ENCODE peak calls at places on chromosomes 6 and 20, in nine cellular contexts. One of them, this sample, is unnamed.

GRCh38 chr6:42045538-42046460 is 4.5 kb upstream of the TAF8 start:
- DNase-seq in stimulated activated CD4-positive, alpha-beta T cell treated with anti-CD3 and anti-CD28 coated beads, Interleukin-4, amount 100 ng/mL, for 1 hour: peak
- DNase-seq in activated gamma-delta T cell treated with Interleukin-2 at 50 U/mL for 16 hours: peak
- DNase-seq in GM04504: peak
- DNase-seq in psoas muscle: peak
- DNase-seq in HT-29: peak
- DNase-seq in aorta: peak
- DNase-seq in activated T-cell treated with anti-CD3 and anti-CD28 coated beads for 1 hour: peak
- DNase-seq in retinal pigment epithelial cell: peak
- DNase-seq in this sample: peak

GRCh38 chr20:46350201-46350985 is 42.1 kb upstream of the CDH22 start:
- DNase-seq in psoas muscle: no peak
- DNase-seq in aorta: no peak
- DNase-seq in HT-29: no peak
- DNase-seq in activated gamma-delta T cell treated with Interleukin-2 at 50 U/mL for 16 hours: no peak
- DNase-seq in activated T-cell treated with anti-CD3 and anti-CD28 coated beads for 1 hour: no peak
- DNase-seq in GM04504: peak
- DNase-seq in retinal pigment epithelial cell: peak
- DNase-seq in stimulated activated CD4-positive, alpha-beta T cell treated with anti-CD3 and anti-CD28 coated beads, Interleukin-4, amount 100 ng/mL, for 1 hour: no peak
- DNase-seq in this sample: no peak

GRCh38 chr20:47241345-47241781 is 115.1 kb downstream of the ZMYND8 start:
- DNase-seq in activated gamma-delta T cell treated with Interleukin-2 at 50 U/mL for 16 hours: no peak
- DNase-seq in stimulated activated CD4-positive, alpha-beta T cell treated with anti-CD3 and anti-CD28 coated beads, Interleukin-4, amount 100 ng/mL, for 1 hour: no peak
- DNase-seq in retinal pigment epithelial cell: no peak
- DNase-seq in aorta: no peak
- DNase-seq in psoas muscle: no peak
- DNase-seq in GM04504: peak
- DNase-seq in HT-29: no peak
- DNase-seq in activated T-cell treated with anti-CD3 and anti-CD28 coated beads for 1 hour: no peak
- DNase-seq in this sample: no peak

GRCh38 chr20:47066484-47067270 is 172.0 kb downstream of the EYA2 start:
- DNase-seq in stimulated activated CD4-positive, alpha-beta T cell treated with anti-CD3 and anti-CD28 coated beads, Interleukin-4, amount 100 ng/mL, for 1 hour: no peak
- DNase-seq in activated gamma-delta T cell treated with Interleukin-2 at 50 U/mL for 16 hours: no peak
- DNase-seq in psoas muscle: no peak
- DNase-seq in retinal pigment epithelial cell: no peak
- DNase-seq in GM04504: no peak
- DNase-seq in activated T-cell treated with anti-CD3 and anti-CD28 coated beads for 1 hour: no peak
- DNase-seq in aorta: no peak
- DNase-seq in HT-29: no peak
- DNase-seq in this sample: no peak

GRCh38 chr20:53786071-53786444 is 192.4 kb upstream of the ZNF217 start:
- DNase-seq in retinal pigment epithelial cell: no peak
- DNase-seq in GM04504: no peak
- DNase-seq in stimulated activated CD4-positive, alpha-beta T cell treated with anti-CD3 and anti-CD28 coated beads, Interleukin-4, amount 100 ng/mL, for 1 hour: no peak
- DNase-seq in psoas muscle: no peak
- DNase-seq in aorta: no peak
- DNase-seq in activated T-cell treated with anti-CD3 and anti-CD28 coated beads for 1 hour: no peak
- DNase-seq in HT-29: no peak
- DNase-seq in activated gamma-delta T cell treated with Interleukin-2 at 50 U/mL for 16 hours: no peak
- DNase-seq in this sample: no peak

GRCh38 chr20:3651204-3651970 is 11.8 kb downstream of the GFRA4 start:
- DNase-seq in retinal pigment epithelial cell: no peak
- DNase-seq in HT-29: no peak
- DNase-seq in GM04504: no peak
- DNase-seq in stimulated activated CD4-positive, alpha-beta T cell treated with anti-CD3 and anti-CD28 coated beads, Interleukin-4, amount 100 ng/mL, for 1 hour: no peak
- DNase-seq in activated gamma-delta T cell treated with Interleukin-2 at 50 U/mL for 16 hours: no peak
- DNase-seq in activated T-cell treated with anti-CD3 and anti-CD28 coated beads for 1 hour: no peak
- DNase-seq in psoas muscle: no peak
- DNase-seq in aorta: no peak
- DNase-seq in this sample: no peak

GRCh38 chr6:2378046-2378657 is 132.7 kb upstream of the GMDS start:
- DNase-seq in GM04504: no peak
- DNase-seq in activated T-cell treated with anti-CD3 and anti-CD28 coated beads for 1 hour: no peak
- DNase-seq in activated gamma-delta T cell treated with Interleukin-2 at 50 U/mL for 16 hours: no peak
- DNase-seq in HT-29: peak
- DNase-seq in aorta: no peak
- DNase-seq in retinal pigment epithelial cell: no peak
- DNase-seq in psoas muscle: no peak
- DNase-seq in stimulated activated CD4-positive, alpha-beta T cell treated with anti-CD3 and anti-CD28 coated beads, Interleukin-4, amount 100 ng/mL, for 1 hour: no peak
- DNase-seq in this sample: no peak

GRCh38 chr6:85594197-85594930 is 706 bp upstream of the SNX14 start:
- DNase-seq in activated gamma-delta T cell treated with Interleukin-2 at 50 U/mL for 16 hours: no peak
- DNase-seq in GM04504: peak
- DNase-seq in stimulated activated CD4-positive, alpha-beta T cell treated with anti-CD3 and anti-CD28 coated beads, Interleukin-4, amount 100 ng/mL, for 1 hour: peak
- DNase-seq in HT-29: peak
- DNase-seq in retinal pigment epithelial cell: no peak
- DNase-seq in activated T-cell treated with anti-CD3 and anti-CD28 coated beads for 1 hour: no peak
- DNase-seq in psoas muscle: no peak
- DNase-seq in aorta: no peak
- DNase-seq in this sample: peak

GRCh38 chr20:51400051-51400926 is 142.2 kb downstream of the NFATC2 start:
- DNase-seq in HT-29: no peak
- DNase-seq in aorta: no peak
- DNase-seq in GM04504: no peak
- DNase-seq in activated gamma-delta T cell treated with Interleukin-2 at 50 U/mL for 16 hours: peak
- DNase-seq in psoas muscle: no peak
- DNase-seq in activated T-cell treated with anti-CD3 and anti-CD28 coated beads for 1 hour: peak
- DNase-seq in stimulated activated CD4-positive, alpha-beta T cell treated with anti-CD3 and anti-CD28 coated beads, Interleukin-4, amount 100 ng/mL, for 1 hour: peak
- DNase-seq in retinal pigment epithelial cell: no peak
- DNase-seq in this sample: peak

GRCh38 chr6:160270347-160270746 is 11.7 kb upstream of the SLC22A2 start:
- DNase-seq in aorta: no peak
- DNase-seq in GM04504: no peak
- DNase-seq in retinal pigment epithelial cell: no peak
- DNase-seq in HT-29: no peak
- DNase-seq in activated gamma-delta T cell treated with Interleukin-2 at 50 U/mL for 16 hours: no peak
- DNase-seq in psoas muscle: no peak
- DNase-seq in stimulated activated CD4-positive, alpha-beta T cell treated with anti-CD3 and anti-CD28 coated beads, Interleukin-4, amount 100 ng/mL, for 1 hour: no peak
- DNase-seq in activated T-cell treated with anti-CD3 and anti-CD28 coated beads for 1 hour: no peak
- DNase-seq in this sample: no peak

GRCh38 chr20:22320245-22320915 is 264.0 kb downstream of the FOXA2 start:
- DNase-seq in activated gamma-delta T cell treated with Interleukin-2 at 50 U/mL for 16 hours: no peak
- DNase-seq in aorta: no peak
- DNase-seq in GM04504: no peak
- DNase-seq in psoas muscle: no peak
- DNase-seq in HT-29: no peak
- DNase-seq in stimulated activated CD4-positive, alpha-beta T cell treated with anti-CD3 and anti-CD28 coated beads, Interleukin-4, amount 100 ng/mL, for 1 hour: no peak
- DNase-seq in activated T-cell treated with anti-CD3 and anti-CD28 coated beads for 1 hour: no peak
- DNase-seq in retinal pigment epithelial cell: no peak
- DNase-seq in this sample: no peak

GRCh38 chr6:3277851-3278416 is 19.2 kb downstream of the PSMG4 start:
- DNase-seq in stimulated activated CD4-positive, alpha-beta T cell treated with anti-CD3 and anti-CD28 coated beads, Interleukin-4, amount 100 ng/mL, for 1 hour: no peak
- DNase-seq in GM04504: no peak
- DNase-seq in HT-29: no peak
- DNase-seq in aorta: peak
- DNase-seq in activated T-cell treated with anti-CD3 and anti-CD28 coated beads for 1 hour: no peak
- DNase-seq in activated gamma-delta T cell treated with Interleukin-2 at 50 U/mL for 16 hours: no peak
- DNase-seq in retinal pigment epithelial cell: no peak
- DNase-seq in psoas muscle: no peak
- DNase-seq in this sample: no peak

GRCh38 chr6:47348316-47348863 is 38.7 kb upstream of the TNFRSF21 start:
- DNase-seq in HT-29: no peak
- DNase-seq in retinal pigment epithelial cell: no peak
- DNase-seq in activated T-cell treated with anti-CD3 and anti-CD28 coated beads for 1 hour: no peak
- DNase-seq in GM04504: no peak
- DNase-seq in stimulated activated CD4-positive, alpha-beta T cell treated with anti-CD3 and anti-CD28 coated beads, Interleukin-4, amount 100 ng/mL, for 1 hour: no peak
- DNase-seq in psoas muscle: no peak
- DNase-seq in aorta: no peak
- DNase-seq in activated gamma-delta T cell treated with Interleukin-2 at 50 U/mL for 16 hours: no peak
- DNase-seq in this sample: no peak

GRCh38 chr6:154951400-154952200 is 43.5 kb upstream of the TIAM2 start:
- DNase-seq in activated T-cell treated with anti-CD3 and anti-CD28 coated beads for 1 hour: no peak
- DNase-seq in GM04504: no peak
- DNase-seq in psoas muscle: no peak
- DNase-seq in aorta: no peak
- DNase-seq in retinal pigment epithelial cell: no peak
- DNase-seq in stimulated activated CD4-positive, alpha-beta T cell treated with anti-CD3 and anti-CD28 coated beads, Interleukin-4, amount 100 ng/mL, for 1 hour: no peak
- DNase-seq in HT-29: peak
- DNase-seq in activated gamma-delta T cell treated with Interleukin-2 at 50 U/mL for 16 hours: peak
- DNase-seq in this sample: no peak

GRCh38 chr6:142478117-142478516 is 176.3 kb downstream of the ADGRG6 start:
- DNase-seq in stimulated activated CD4-positive, alpha-beta T cell treated with anti-CD3 and anti-CD28 coated beads, Interleukin-4, amount 100 ng/mL, for 1 hour: peak
- DNase-seq in HT-29: peak
- DNase-seq in aorta: no peak
- DNase-seq in GM04504: no peak
- DNase-seq in psoas muscle: no peak
- DNase-seq in activated gamma-delta T cell treated with Interleukin-2 at 50 U/mL for 16 hours: no peak
- DNase-seq in activated T-cell treated with anti-CD3 and anti-CD28 coated beads for 1 hour: no peak
- DNase-seq in retinal pigment epithelial cell: no peak
- DNase-seq in this sample: no peak

GRCh38 chr20:36998652-36999051 is 47.1 kb upstream of the SAMHD1 start:
- DNase-seq in aorta: no peak
- DNase-seq in psoas muscle: no peak
- DNase-seq in activated T-cell treated with anti-CD3 and anti-CD28 coated beads for 1 hour: no peak
- DNase-seq in GM04504: no peak
- DNase-seq in retinal pigment epithelial cell: no peak
- DNase-seq in activated gamma-delta T cell treated with Interleukin-2 at 50 U/mL for 16 hours: no peak
- DNase-seq in stimulated activated CD4-positive, alpha-beta T cell treated with anti-CD3 and anti-CD28 coated beads, Interleukin-4, amount 100 ng/mL, for 1 hour: no peak
- DNase-seq in HT-29: no peak
- DNase-seq in this sample: peak

GRCh38 chr6:140134224-140134623 is 759.8 kb upstream of the CITED2 start:
- DNase-seq in HT-29: no peak
- DNase-seq in GM04504: no peak
- DNase-seq in activated T-cell treated with anti-CD3 and anti-CD28 coated beads for 1 hour: no peak
- DNase-seq in psoas muscle: no peak
- DNase-seq in aorta: no peak
- DNase-seq in retinal pigment epithelial cell: no peak
- DNase-seq in activated gamma-delta T cell treated with Interleukin-2 at 50 U/mL for 16 hours: no peak
- DNase-seq in stimulated activated CD4-positive, alpha-beta T cell treated with anti-CD3 and anti-CD28 coated beads, Interleukin-4, amount 100 ng/mL, for 1 hour: no peak
- DNase-seq in this sample: no peak

GRCh38 chr20:53364617-53365016 is 229.0 kb downstream of the ZNF217 start:
- DNase-seq in aorta: no peak
- DNase-seq in activated gamma-delta T cell treated with Interleukin-2 at 50 U/mL for 16 hours: no peak
- DNase-seq in stimulated activated CD4-positive, alpha-beta T cell treated with anti-CD3 and anti-CD28 coated beads, Interleukin-4, amount 100 ng/mL, for 1 hour: no peak
- DNase-seq in GM04504: no peak
- DNase-seq in retinal pigment epithelial cell: no peak
- DNase-seq in HT-29: no peak
- DNase-seq in activated T-cell treated with anti-CD3 and anti-CD28 coated beads for 1 hour: no peak
- DNase-seq in psoas muscle: no peak
- DNase-seq in this sample: no peak

GRCh38 chr6:5507056-5507722 is 245.9 kb downstream of the FARS2 start:
- DNase-seq in HT-29: no peak
- DNase-seq in aorta: no peak
- DNase-seq in GM04504: no peak
- DNase-seq in activated gamma-delta T cell treated with Interleukin-2 at 50 U/mL for 16 hours: no peak
- DNase-seq in stimulated activated CD4-positive, alpha-beta T cell treated with anti-CD3 and anti-CD28 coated beads, Interleukin-4, amount 100 ng/mL, for 1 hour: no peak
- DNase-seq in psoas muscle: no peak
- DNase-seq in activated T-cell treated with anti-CD3 and anti-CD28 coated beads for 1 hour: no peak
- DNase-seq in retinal pigment epithelial cell: no peak
- DNase-seq in this sample: no peak

GRCh38 chr20:32986331-32986966 is 17.8 kb downstream of the SUN5 start:
- DNase-seq in GM04504: no peak
- DNase-seq in retinal pigment epithelial cell: no peak
- DNase-seq in activated T-cell treated with anti-CD3 and anti-CD28 coated beads for 1 hour: no peak
- DNase-seq in activated gamma-delta T cell treated with Interleukin-2 at 50 U/mL for 16 hours: no peak
- DNase-seq in stimulated activated CD4-positive, alpha-beta T cell treated with anti-CD3 and anti-CD28 coated beads, Interleukin-4, amount 100 ng/mL, for 1 hour: no peak
- DNase-seq in psoas muscle: no peak
- DNase-seq in aorta: peak
- DNase-seq in HT-29: no peak
- DNase-seq in this sample: no peak

GRCh38 chr6:82045965-82046756 is 201.4 kb downstream of the IBTK start:
- DNase-seq in stimulated activated CD4-positive, alpha-beta T cell treated with anti-CD3 and anti-CD28 coated beads, Interleukin-4, amount 100 ng/mL, for 1 hour: no peak
- DNase-seq in GM04504: peak
- DNase-seq in psoas muscle: no peak
- DNase-seq in activated T-cell treated with anti-CD3 and anti-CD28 coated beads for 1 hour: no peak
- DNase-seq in aorta: no peak
- DNase-seq in HT-29: no peak
- DNase-seq in activated gamma-delta T cell treated with Interleukin-2 at 50 U/mL for 16 hours: no peak
- DNase-seq in retinal pigment epithelial cell: no peak
- DNase-seq in this sample: no peak

GRCh38 chr20:45300961-45301360 is 5.7 kb upstream of the RBPJL start:
- DNase-seq in retinal pigment epithelial cell: no peak
- DNase-seq in GM04504: no peak
- DNase-seq in activated T-cell treated with anti-CD3 and anti-CD28 coated beads for 1 hour: no peak
- DNase-seq in aorta: peak
- DNase-seq in HT-29: peak
- DNase-seq in stimulated activated CD4-positive, alpha-beta T cell treated with anti-CD3 and anti-CD28 coated beads, Interleukin-4, amount 100 ng/mL, for 1 hour: peak
- DNase-seq in activated gamma-delta T cell treated with Interleukin-2 at 50 U/mL for 16 hours: no peak
- DNase-seq in psoas muscle: no peak
- DNase-seq in this sample: no peak

GRCh38 chr20:9838378-9839295 is at the start of gene PAK5:
- DNase-seq in HT-29: no peak
- DNase-seq in activated gamma-delta T cell treated with Interleukin-2 at 50 U/mL for 16 hours: no peak
- DNase-seq in activated T-cell treated with anti-CD3 and anti-CD28 coated beads for 1 hour: no peak
- DNase-seq in stimulated activated CD4-positive, alpha-beta T cell treated with anti-CD3 and anti-CD28 coated beads, Interleukin-4, amount 100 ng/mL, for 1 hour: no peak
- DNase-seq in psoas muscle: peak
- DNase-seq in GM04504: no peak
- DNase-seq in retinal pigment epithelial cell: peak
- DNase-seq in aorta: peak
- DNase-seq in this sample: no peak

GRCh38 chr20:2891343-2891742 is 18.1 kb downstream of the PTPRA start:
- DNase-seq in aorta: no peak
- DNase-seq in stimulated activated CD4-positive, alpha-beta T cell treated with anti-CD3 and anti-CD28 coated beads, Interleukin-4, amount 100 ng/mL, for 1 hour: no peak
- DNase-seq in psoas muscle: no peak
- DNase-seq in activated T-cell treated with anti-CD3 and anti-CD28 coated beads for 1 hour: no peak
- DNase-seq in activated gamma-delta T cell treated with Interleukin-2 at 50 U/mL for 16 hours: no peak
- DNase-seq in retinal pigment epithelial cell: no peak
- DNase-seq in GM04504: no peak
- DNase-seq in HT-29: no peak
- DNase-seq in this sample: no peak

GRCh38 chr6:43113431-43114260 is 37.5 kb downstream of the PTK7 start:
- DNase-seq in psoas muscle: no peak
- DNase-seq in aorta: peak
- DNase-seq in activated gamma-delta T cell treated with Interleukin-2 at 50 U/mL for 16 hours: no peak
- DNase-seq in activated T-cell treated with anti-CD3 and anti-CD28 coated beads for 1 hour: no peak
- DNase-seq in HT-29: peak
- DNase-seq in GM04504: no peak
- DNase-seq in retinal pigment epithelial cell: no peak
- DNase-seq in stimulated activated CD4-positive, alpha-beta T cell treated with anti-CD3 and anti-CD28 coated beads, Interleukin-4, amount 100 ng/mL, for 1 hour: no peak
- DNase-seq in this sample: no peak

GRCh38 chr20:31560900-31561598 is 44.0 kb upstream of the ID1 start:
- DNase-seq in aorta: no peak
- DNase-seq in retinal pigment epithelial cell: peak
- DNase-seq in activated T-cell treated with anti-CD3 and anti-CD28 coated beads for 1 hour: no peak
- DNase-seq in activated gamma-delta T cell treated with Interleukin-2 at 50 U/mL for 16 hours: no peak
- DNase-seq in GM04504: peak
- DNase-seq in psoas muscle: peak
- DNase-seq in stimulated activated CD4-positive, alpha-beta T cell treated with anti-CD3 and anti-CD28 coated beads, Interleukin-4, amount 100 ng/mL, for 1 hour: no peak
- DNase-seq in HT-29: peak
- DNase-seq in this sample: no peak

GRCh38 chr6:25169551-25170335 is 109.4 kb upstream of the CARMIL1 start:
- DNase-seq in HT-29: no peak
- DNase-seq in retinal pigment epithelial cell: no peak
- DNase-seq in aorta: no peak
- DNase-seq in activated gamma-delta T cell treated with Interleukin-2 at 50 U/mL for 16 hours: no peak
- DNase-seq in stimulated activated CD4-positive, alpha-beta T cell treated with anti-CD3 and anti-CD28 coated beads, Interleukin-4, amount 100 ng/mL, for 1 hour: no peak
- DNase-seq in psoas muscle: no peak
- DNase-seq in GM04504: no peak
- DNase-seq in activated T-cell treated with anti-CD3 and anti-CD28 coated beads for 1 hour: no peak
- DNase-seq in this sample: no peak

GRCh38 chr6:106159531-106159940 is 73.4 kb downstream of the PRDM1 start:
- DNase-seq in HT-29: no peak
- DNase-seq in GM04504: peak
- DNase-seq in activated T-cell treated with anti-CD3 and anti-CD28 coated beads for 1 hour: no peak
- DNase-seq in stimulated activated CD4-positive, alpha-beta T cell treated with anti-CD3 and anti-CD28 coated beads, Interleukin-4, amount 100 ng/mL, for 1 hour: no peak
- DNase-seq in activated gamma-delta T cell treated with Interleukin-2 at 50 U/mL for 16 hours: no peak
- DNase-seq in aorta: no peak
- DNase-seq in retinal pigment epithelial cell: no peak
- DNase-seq in psoas muscle: no peak
- DNase-seq in this sample: no peak

GRCh38 chr20:57710841-57711240 is 1.0 kb upstream of the PMEPA1 start:
- DNase-seq in aorta: no peak
- DNase-seq in psoas muscle: no peak
- DNase-seq in GM04504: no peak
- DNase-seq in retinal pigment epithelial cell: no peak
- DNase-seq in HT-29: no peak
- DNase-seq in activated gamma-delta T cell treated with Interleukin-2 at 50 U/mL for 16 hours: no peak
- DNase-seq in stimulated activated CD4-positive, alpha-beta T cell treated with anti-CD3 and anti-CD28 coated beads, Interleukin-4, amount 100 ng/mL, for 1 hour: no peak
- DNase-seq in activated T-cell treated with anti-CD3 and anti-CD28 coated beads for 1 hour: no peak
- DNase-seq in this sample: no peak

GRCh38 chr20:47353697-47354387 is 2.7 kb downstream of the ZMYND8 start:
- DNase-seq in activated T-cell treated with anti-CD3 and anti-CD28 coated beads for 1 hour: no peak
- DNase-seq in activated gamma-delta T cell treated with Interleukin-2 at 50 U/mL for 16 hours: no peak
- DNase-seq in GM04504: no peak
- DNase-seq in psoas muscle: no peak
- DNase-seq in stimulated activated CD4-positive, alpha-beta T cell treated with anti-CD3 and anti-CD28 coated beads, Interleukin-4, amount 100 ng/mL, for 1 hour: no peak
- DNase-seq in HT-29: no peak
- DNase-seq in aorta: no peak
- DNase-seq in retinal pigment epithelial cell: no peak
- DNase-seq in this sample: no peak

GRCh38 chr20:52190437-52191131 is 995 bp downstream of the ZFP64 start:
- DNase-seq in activated T-cell treated with anti-CD3 and anti-CD28 coated beads for 1 hour: peak
- DNase-seq in stimulated activated CD4-positive, alpha-beta T cell treated with anti-CD3 and anti-CD28 coated beads, Interleukin-4, amount 100 ng/mL, for 1 hour: peak
- DNase-seq in psoas muscle: no peak
- DNase-seq in GM04504: no peak
- DNase-seq in HT-29: peak
- DNase-seq in aorta: no peak
- DNase-seq in retinal pigment epithelial cell: no peak
- DNase-seq in activated gamma-delta T cell treated with Interleukin-2 at 50 U/mL for 16 hours: peak
- DNase-seq in this sample: no peak

This sample was measured in T follicular helper cell.